ENCODE peak calls at places on chromosomes 16 and 17, in four cellular contexts. P, C, S and E are unnamed samples.

GRCh38 chr16:66434619-66435430 is 7.7 kb downstream of the BEAN1 start:
- DNase-seq in P (no peak), C (no peak), S (no peak), E (no peak)

GRCh38 chr17:2435181-2435741 is 34.4 kb upstream of the MNT start:
- DNase-seq in P (no peak), C (no peak), S (no peak), E (no peak)

GRCh38 chr16:17259751-17260270 is 210.9 kb downstream of the XYLT1 start:
- DNase-seq in P (no peak), C (no peak), S (no peak), E (no peak)

GRCh38 chr16:546909-547770 is 13.1 kb upstream of the PRR35 start:
- DNase-seq in P (no peak), C (no peak), S (no peak), E (no peak)

GRCh38 chr17:68621065-68621464 is 19.9 kb upstream of the FAM20A start:
- DNase-seq in P (no peak), C (no peak), S (no peak), E (no peak)

GRCh38 chr17:8072727-8073461 is 14.6 kb downstream of the ALOX12B start:
- DNase-seq in P (no peak), C (no peak), S (no peak), E (no peak)

GRCh38 chr17:82750241-82750905 is 1.5 kb upstream of the TBCD start:
- DNase-seq in P (no peak), C (no peak), S (no peak), E (no peak)

GRCh38 chr17:67415291-67415690 is 38.2 kb downstream of the PITPNC1 start:
- DNase-seq in P (no peak), C (no peak), S (no peak), E (no peak)

GRCh38 chr17:43699438-43699756 is 37.7 kb upstream of the MEOX1 start:
- DNase-seq in P (no peak), C (no peak), S (no peak), E (no peak)

GRCh38 chr17:3575506-3575905 is 17.9 kb upstream of the TRPV3 start:
- DNase-seq in P (no peak), C (no peak), S (no peak), E (no peak)

GRCh38 chr16:73027655-73028220 is 20.2 kb downstream of the ZFHX3 start:
- DNase-seq in P (no peak), C (no peak), S (no peak), E (no peak)
- H3K4me3 ChIP-seq in P (no peak overlapping the region), C (no peak overlapping the region), S (no peak overlapping the region), E (no peak overlapping the region)

GRCh38 chr16:85137323-85138072 is 25.2 kb upstream of the CIBAR2 start:
- DNase-seq in P (peak; percentile 81), C (no peak), S (peak; percentile 79), E (peak; percentile 57)
- H3K4me3 ChIP-seq in P (no peak overlapping the region), C (no peak overlapping the region), S (peak overlapping the region; percentile 17), E (peak overlapping the region; percentile 31)

GRCh38 chr17:17425005-17425404 is 51.8 kb upstream of the MED9 start:
- DNase-seq in P (no peak), C (no peak), S (no peak), E (no peak)
- H3K4me3 ChIP-seq in P (no peak overlapping the region), C (no peak overlapping the region), S (no peak overlapping the region), E (no peak overlapping the region)

DNA sequence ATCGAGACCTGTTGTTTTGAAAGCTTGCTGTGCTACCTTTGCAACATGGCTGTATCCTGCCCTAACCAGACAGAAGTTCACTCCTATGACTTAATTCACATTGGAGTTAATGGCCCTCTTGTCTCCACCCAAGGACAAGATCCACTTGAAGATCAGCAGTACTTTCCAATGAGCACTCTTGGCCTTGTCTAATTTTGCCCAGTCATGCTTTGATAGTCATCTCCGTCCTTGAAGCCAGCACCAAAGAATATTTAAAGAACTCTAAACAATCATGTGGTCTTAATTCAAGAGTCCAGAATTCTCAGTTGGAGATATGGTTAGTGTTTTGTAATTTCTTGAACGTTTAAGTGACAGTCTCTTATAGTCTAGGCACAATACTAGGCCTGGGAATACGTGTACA is 775.6 kb upstream of the EEF2KMT start:
- DNase-seq in P (no peak), C (no peak), S (no peak), E (no peak)
- H3K4me3 ChIP-seq in P (no peak overlapping the region), C (no peak overlapping the region), S (no peak overlapping the region), E (no peak overlapping the region)

DNA sequence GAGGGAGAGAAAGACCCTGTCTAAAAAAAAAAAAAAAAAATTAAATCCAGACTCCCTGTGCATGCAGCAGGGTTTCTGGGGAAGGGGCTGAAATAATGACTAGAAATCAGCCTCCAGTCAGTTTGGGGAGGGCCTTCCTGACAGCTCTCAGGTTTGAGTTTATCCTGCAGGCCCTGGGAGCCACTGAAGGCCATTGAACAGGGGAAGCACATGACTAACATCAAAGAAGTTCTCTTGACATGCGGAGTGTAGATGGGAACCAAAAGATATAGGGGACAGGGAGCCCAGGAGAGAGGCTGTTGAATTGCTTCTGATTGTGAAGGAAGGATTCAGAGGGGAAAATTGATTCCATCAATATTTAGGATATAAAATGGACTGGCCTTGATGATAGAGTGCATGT is 2.8 kb upstream of the RABEP2 start:
- DNase-seq in P (no peak), C (no peak), S (no peak), E (no peak)
- H3K4me3 ChIP-seq in P (no peak overlapping the region), C (no peak overlapping the region), S (no peak overlapping the region), E (no peak overlapping the region)